ENCODE peak calls at places on chromosome 13, in seven cellular contexts. Y, G, F, U, S, R and P are unnamed samples.

GRCh38 chr13:91546865-91547264 is 148.4 kb downstream of the GPC5 start:
- DNase-seq in Y (no peak), G (no peak), F (no peak), U (no peak), S (no peak), R (no peak), P (no peak)

GRCh38 chr13:30142502-30143211 is 164.7 kb downstream of the KATNAL1 start:
- DNase-seq in Y (no peak), G (peak), F (peak), U (peak), S (peak), R (no peak), P (peak)

GRCh38 chr13:74438911-74439310 is 304.7 kb upstream of the KLF12 start:
- DNase-seq in Y (no peak), G (no peak), F (no peak), U (no peak), S (no peak), R (no peak), P (no peak)

GRCh38 chr13:25990801-25991200 is 61.0 kb downstream of the SHISA2 start:
- DNase-seq in Y (no peak), G (no peak), F (no peak), U (peak), S (peak), R (no peak), P (no peak)

GRCh38 chr13:110937511-110938303 is 22.8 kb upstream of the ANKRD10 start:
- DNase-seq in Y (no peak), G (no peak), F (no peak), U (no peak), S (no peak), R (no peak), P (no peak)

GRCh38 chr13:29435125-29435911 is 160.2 kb downstream of the SLC7A1 start:
- DNase-seq in Y (no peak), G (peak), F (no peak), U (peak), S (peak), R (no peak), P (peak)

GRCh38 chr13:106521101-106521799 is 14.2 kb downstream of the EFNB2 start:
- DNase-seq in Y (no peak), G (no peak), F (no peak), U (no peak), S (no peak), R (no peak), P (no peak)

GRCh38 chr13:29319451-29319850 is 276.0 kb downstream of the SLC7A1 start:
- DNase-seq in Y (no peak), G (no peak), F (no peak), U (no peak), S (no peak), R (no peak), P (no peak)

GRCh38 chr13:48319458-48320395 is 16.2 kb downstream of the RB1 start:
- DNase-seq in Y (no peak), G (no peak), F (no peak), U (no peak), S (no peak), R (no peak), P (no peak)

GRCh38 chr13:103145476-103145875 is 79.3 kb upstream of the SLC10A2 start:
- DNase-seq in Y (no peak), G (no peak), F (no peak), U (no peak), S (no peak), R (no peak), P (no peak)

GRCh38 chr13:100130930-100131511 is 42.1 kb downstream of the PCCA start:
- DNase-seq in Y (no peak), G (no peak), F (no peak), U (no peak), S (peak), R (no peak), P (no peak)

GRCh38 chr13:95382411-95382810 is 81.2 kb upstream of the ABCC4 start:
- DNase-seq in Y (no peak), G (no peak), F (no peak), U (no peak), S (no peak), R (no peak), P (no peak)

GRCh38 chr13:112831196-112831595 is 137.8 kb upstream of the MCF2L start:
- DNase-seq in Y (peak), G (no peak), F (no peak), U (no peak), S (no peak), R (no peak), P (no peak)

GRCh38 chr13:86974995-86975328 is 696.2 kb upstream of the SLITRK5 start:
- DNase-seq in Y (no peak), G (no peak), F (no peak), U (no peak), S (no peak), R (no peak), P (no peak)

GRCh38 chr13:101919541-101920306 is 467.2 kb downstream of the ITGBL1 start:
- DNase-seq in Y (no peak), G (no peak), F (no peak), U (peak), S (peak), R (no peak), P (peak)

GRCh38 chr13:21240586-21240985 is 64.1 kb downstream of the MRPL57 start:
- DNase-seq in Y (no peak), G (peak), F (no peak), U (peak), S (peak), R (no peak), P (peak)

GRCh38 chr13:35768126-35768525 is 291.6 kb upstream of the MAB21L1 start:
- DNase-seq in Y (no peak), G (no peak), F (no peak), U (no peak), S (no peak), R (no peak), P (no peak)

GRCh38 chr13:46622918-46623256 is 69.9 kb downstream of the LRCH1 start:
- DNase-seq in Y (peak), G (peak), F (no peak), U (peak), S (peak), R (no peak), P (peak)

GRCh38 chr13:105587786-105588185 is 947.7 kb downstream of the EFNB2 start:
- DNase-seq in Y (no peak), G (no peak), F (no peak), U (peak), S (peak), R (no peak), P (peak)

GRCh38 chr13:77506874-77507273 is 28.6 kb upstream of the SCEL start:
- DNase-seq in Y (no peak), G (no peak), F (no peak), U (no peak), S (no peak), R (no peak), P (peak)

GRCh38 chr13:57627663-57628062 is 3.9 kb upstream of the PCDH17 start:
- DNase-seq in Y (no peak), G (no peak), F (no peak), U (peak), S (peak), R (no peak), P (peak)

GRCh38 chr13:106490887-106491321 is 44.6 kb downstream of the EFNB2 start:
- DNase-seq in Y (no peak), G (no peak), F (no peak), U (no peak), S (no peak), R (no peak), P (no peak)

GRCh38 chr13:19618925-19619324 is 14.5 kb upstream of the MPHOSPH8 start:
- DNase-seq in Y (no peak), G (no peak), F (no peak), U (peak), S (peak), R (no peak), P (peak)

GRCh38 chr13:48334534-48335127 is 31.1 kb downstream of the RB1 start:
- DNase-seq in Y (no peak), G (no peak), F (no peak), U (peak), S (peak), R (no peak), P (peak)

GRCh38 chr13:103031332-103031873 is 34.8 kb downstream of the SLC10A2 start:
- DNase-seq in Y (no peak), G (no peak), F (no peak), U (no peak), S (no peak), R (no peak), P (no peak)

GRCh38 chr13:45826741-45827140 is 24.8 kb downstream of the SIAH3 start:
- DNase-seq in Y (no peak), G (no peak), F (no peak), U (no peak), S (no peak), R (no peak), P (no peak)

GRCh38 chr13:22194106-22194810 is 523.4 kb downstream of the FGF9 start:
- DNase-seq in Y (no peak), G (no peak), F (no peak), U (no peak), S (no peak), R (no peak), P (no peak)

GRCh38 chr13:105334211-105334610 is 1201.3 kb downstream of the EFNB2 start:
- DNase-seq in Y (no peak), G (peak), F (no peak), U (peak), S (peak), R (no peak), P (peak)

GRCh38 chr13:93409001-93409400 is 182.4 kb downstream of the GPC6 start:
- DNase-seq in Y (no peak), G (no peak), F (no peak), U (peak), S (no peak), R (no peak), P (no peak)

GRCh38 chr13:27770809-27771208 is 21.5 kb upstream of the GSX1 start:
- DNase-seq in Y (no peak), G (no peak), F (no peak), U (no peak), S (peak), R (no peak), P (no peak)

GRCh38 chr13:38908574-38908973 is 82.1 kb downstream of the STOML3 start:
- DNase-seq in Y (no peak), G (no peak), F (no peak), U (no peak), S (no peak), R (no peak), P (no peak)

GRCh38 chr13:110419391-110419791 is 112.3 kb downstream of the COL4A2 start:
- DNase-seq in Y (no peak), G (no peak), F (no peak), U (peak), S (peak), R (no peak), P (peak)

GRCh38 chr13:34078334-34078999 is 260.5 kb downstream of the RFC3 start:
- DNase-seq in Y (no peak), G (no peak), F (no peak), U (no peak), S (no peak), R (no peak), P (no peak)

GRCh38 chr13:34076319-34076718 is 258.4 kb downstream of the RFC3 start:
- DNase-seq in Y (no peak), G (no peak), F (no peak), U (peak), S (peak), R (no peak), P (peak)

GRCh38 chr13:34076943-34077703 is 259.2 kb downstream of the RFC3 start:
- DNase-seq in Y (no peak), G (peak), F (no peak), U (peak), S (peak), R (no peak), P (peak)
- TF ChIP-seq CTCF in Y (peak), G (no peak), F (no peak), U (peak), S (peak), R (peak), P (peak)

DNA sequence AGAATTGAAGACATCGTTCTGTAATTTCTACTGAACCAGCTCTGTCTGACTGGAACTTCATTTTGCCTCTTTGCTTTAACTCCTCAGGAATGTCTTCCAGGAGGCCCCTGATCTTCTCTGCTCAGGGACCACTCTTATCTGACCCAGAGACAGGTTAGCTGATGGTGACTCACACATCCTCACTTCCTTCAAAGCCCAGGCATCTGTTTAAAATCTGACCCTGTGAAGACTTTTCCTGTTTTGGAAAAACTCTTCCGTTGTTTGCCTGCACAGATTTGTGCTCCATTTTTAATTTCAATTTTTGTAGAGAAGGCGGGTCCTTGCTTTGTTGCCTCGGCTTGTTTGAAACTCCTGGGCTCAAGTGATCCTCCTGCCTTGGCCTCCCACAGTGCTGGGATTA is 1.6 kb downstream of the ARL11 start:
- DNase-seq in Y (no peak), G (no peak), F (no peak), U (peak), S (no peak), R (no peak), P (no peak)
- H3K4me3 ChIP-seq in Y (no peak), G (no peak), F (no peak), U (no peak), S (no peak), R (no peak), P (no peak)

GRCh38 chr13:51764184-51765141 is 39.5 kb downstream of the DHRS12 start:
- DNase-seq in Y (peak), G (no peak), F (no peak), U (peak), S (peak), R (no peak), P (peak)
- TF ChIP-seq CTCF in Y (no peak), G (no peak), F (no peak), U (no peak), S (no peak), R (no peak), P (no peak)

DNA sequence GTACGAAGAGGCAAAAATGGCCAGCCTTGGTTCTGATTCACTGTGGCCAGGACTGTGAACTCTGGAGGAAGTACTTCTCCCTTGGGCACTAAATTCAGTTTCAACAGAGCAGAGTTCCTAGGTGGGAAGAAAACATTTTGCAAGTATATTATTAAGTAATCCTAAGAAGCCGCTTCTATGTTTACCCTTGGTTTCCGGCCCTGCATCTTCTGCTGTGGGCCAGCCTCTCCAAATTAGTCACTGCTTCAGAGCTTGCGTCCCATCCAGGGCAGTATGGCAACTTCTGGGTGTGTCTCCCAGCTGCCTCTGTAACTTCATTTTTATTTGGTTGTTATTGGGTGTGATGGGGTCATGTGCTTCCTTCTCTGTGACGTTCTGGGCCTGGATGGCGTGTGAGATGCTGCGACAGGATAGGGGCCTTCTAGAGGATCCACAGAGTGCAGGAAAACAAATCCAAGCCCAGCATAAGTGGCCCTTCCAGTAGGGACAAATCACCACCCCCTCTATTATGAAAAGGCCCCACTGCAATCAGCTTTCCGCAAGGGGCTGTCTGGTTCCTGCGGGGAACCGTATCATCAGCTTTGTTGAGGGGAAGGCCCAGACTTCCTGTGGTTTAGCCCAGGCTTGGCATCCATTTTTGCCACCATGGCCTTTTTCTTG is 55.1 kb upstream of the C1QTNF9 start:
- DNase-seq in Y (no peak), G (no peak), F (no peak), U (no peak), S (peak), R (peak), P (no peak)
- H3K4me3 ChIP-seq in Y (no peak), G (no peak), F (no peak), U (no peak), S (no peak), R (peak), P (no peak)

DNA sequence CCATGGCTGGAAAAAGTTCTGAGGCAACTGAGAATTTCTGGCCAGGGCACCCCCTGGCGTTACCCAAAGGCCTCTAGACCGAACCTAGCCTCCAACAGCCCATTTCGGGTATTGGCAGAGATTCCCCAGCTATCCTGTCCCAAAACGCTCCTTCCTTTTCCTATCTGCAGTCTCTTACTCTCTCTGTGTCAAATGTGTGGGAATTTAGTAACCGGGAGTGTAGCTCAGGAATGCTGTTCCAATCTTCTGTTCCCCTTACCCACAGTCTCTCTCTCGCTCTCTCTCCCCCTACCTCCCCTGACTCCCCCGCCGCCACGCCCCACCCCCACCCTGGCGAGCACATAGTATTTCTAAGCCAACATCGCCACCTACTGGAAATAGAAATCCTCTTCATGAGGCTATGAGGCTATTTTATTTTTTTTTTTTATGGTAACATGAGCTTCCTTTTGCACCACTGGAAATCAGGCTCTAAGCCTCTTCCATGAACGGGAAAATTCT is 27.0 kb downstream of the OXGR1 start:
- DNase-seq in Y (no peak), G (no peak), F (no peak), U (no peak), S (peak), R (no peak), P (no peak)
- TF ChIP-seq CTCF in Y (no peak), G (no peak), F (no peak), U (no peak), S (no peak), R (no peak), P (no peak)

DNA sequence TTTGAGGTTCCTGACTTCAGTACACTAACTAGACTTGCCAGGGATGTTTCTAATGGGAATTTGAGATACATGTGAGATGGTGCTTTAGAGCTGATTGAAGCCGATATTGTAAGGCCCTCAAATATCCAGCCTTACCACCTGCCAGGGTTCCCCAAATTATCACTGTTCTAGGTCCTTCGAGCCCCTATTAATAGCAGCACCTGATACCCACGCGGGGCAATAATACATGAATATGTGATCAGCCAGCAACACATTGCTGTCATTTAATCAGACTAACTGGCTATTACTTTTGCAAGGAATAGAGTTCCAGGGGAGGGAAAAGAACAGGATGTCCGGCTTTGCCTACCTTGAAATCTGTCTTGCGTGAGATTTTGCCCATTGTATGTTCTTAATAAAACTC is 5.1 kb downstream of the RGCC start:
- DNase-seq in Y (no peak), G (no peak), F (no peak), U (no peak), S (no peak), R (no peak), P (no peak)
- H3K4me3 ChIP-seq in Y (no peak), G (no peak), F (no peak), U (no peak), S (no peak), R (peak), P (no peak)

DNA sequence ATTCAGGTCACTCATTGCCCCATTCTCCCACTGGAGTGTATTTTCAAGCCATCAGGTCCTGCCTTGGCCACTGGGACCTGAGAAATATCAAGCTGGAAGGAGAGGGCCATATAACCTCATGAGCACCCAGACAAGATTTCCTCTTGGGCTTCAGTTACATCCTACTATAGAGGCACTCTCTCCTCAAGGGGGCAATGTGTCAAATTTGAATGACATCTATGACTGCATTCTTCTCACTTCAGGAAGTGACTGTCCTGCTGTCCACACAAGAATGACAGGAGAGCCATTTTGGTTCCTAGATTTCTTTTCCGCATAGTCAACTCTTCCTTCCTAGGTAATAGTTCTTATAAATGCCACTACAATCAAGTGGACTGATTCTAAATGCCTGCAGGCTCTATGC is 416.2 kb downstream of the DIAPH3 start:
- DNase-seq in Y (no peak), G (no peak), F (no peak), U (no peak), S (no peak), R (no peak), P (no peak)
- TF ChIP-seq CTCF in Y (no peak), G (no peak), F (no peak), U (no peak), S (no peak), R (no peak), P (no peak)